ENCODE peak calls at places on chromosomes 5 and 9, in four cellular contexts. One of them, this sample, is unnamed.

GRCh38 chr5:97142521-97143254 is at the start of gene LIX1:
- DNase-seq in mesothelial cell of epicardium: peak
- DNase-seq in GM12878: no peak
- DNase-seq in PC-9: no peak
- DNase-seq in this sample: no peak

GRCh38 chr9:76542360-76542759 is 83.4 kb downstream of the GCNT1 start:
- DNase-seq in mesothelial cell of epicardium: no peak
- DNase-seq in GM12878: no peak
- DNase-seq in PC-9: no peak
- DNase-seq in this sample: no peak

GRCh38 chr5:67015577-67016290 is 180.9 kb downstream of the CD180 start:
- DNase-seq in mesothelial cell of epicardium: no peak
- DNase-seq in GM12878: no peak
- DNase-seq in PC-9: peak
- DNase-seq in this sample: no peak

GRCh38 chr5:180119031-180119885 is 47.7 kb upstream of the RNF130 start:
- DNase-seq in mesothelial cell of epicardium: no peak
- DNase-seq in GM12878: no peak
- DNase-seq in PC-9: peak
- DNase-seq in this sample: no peak

GRCh38 chr5:32419791-32420190 is 24.7 kb downstream of the ZFR start:
- DNase-seq in mesothelial cell of epicardium: no peak
- DNase-seq in GM12878: no peak
- DNase-seq in PC-9: no peak
- DNase-seq in this sample: no peak

GRCh38 chr5:178627259-178627598 is 379 bp upstream of the CLK4 start:
- DNase-seq in mesothelial cell of epicardium: no peak
- DNase-seq in GM12878: no peak
- DNase-seq in PC-9: no peak
- DNase-seq in this sample: no peak

GRCh38 chr9:21317956-21318923 is 13.1 kb upstream of the IFNA5 start:
- DNase-seq in mesothelial cell of epicardium: no peak
- DNase-seq in GM12878: no peak
- DNase-seq in PC-9: no peak
- DNase-seq in this sample: no peak

GRCh38 chr9:10957878-10958277 is 345.1 kb upstream of the PTPRD start:
- DNase-seq in mesothelial cell of epicardium: no peak
- DNase-seq in GM12878: no peak
- DNase-seq in PC-9: no peak
- DNase-seq in this sample: no peak

GRCh38 chr5:65620021-65620420 is 4.1 kb downstream of the TRIM23 start:
- DNase-seq in mesothelial cell of epicardium: no peak
- DNase-seq in GM12878: no peak
- DNase-seq in PC-9: peak
- DNase-seq in this sample: no peak

GRCh38 chr5:126100767-126101166 is 322.4 kb upstream of the GRAMD2B start:
- DNase-seq in mesothelial cell of epicardium: no peak
- DNase-seq in GM12878: no peak
- DNase-seq in PC-9: no peak
- DNase-seq in this sample: no peak

GRCh38 chr5:94045839-94046782 is 304.7 kb upstream of the POU5F2 start:
- DNase-seq in mesothelial cell of epicardium: no peak
- DNase-seq in GM12878: no peak
- DNase-seq in PC-9: no peak
- DNase-seq in this sample: no peak

GRCh38 chr5:149459891-149460290 is 80.8 kb upstream of the IL17B start:
- DNase-seq in mesothelial cell of epicardium: no peak
- DNase-seq in GM12878: no peak
- DNase-seq in PC-9: no peak
- DNase-seq in this sample: no peak

GRCh38 chr5:6861667-6862066 is 148.4 kb downstream of the TENT4A start:
- DNase-seq in mesothelial cell of epicardium: no peak
- DNase-seq in GM12878: no peak
- DNase-seq in PC-9: no peak
- DNase-seq in this sample: no peak

GRCh38 chr9:93121316-93122241 is 12.5 kb downstream of the NINJ1 start:
- DNase-seq in mesothelial cell of epicardium: no peak
- DNase-seq in GM12878: no peak
- DNase-seq in PC-9: no peak
- DNase-seq in this sample: peak

GRCh38 chr5:87541033-87541432 is 128.3 kb upstream of the CCNH start:
- DNase-seq in mesothelial cell of epicardium: peak
- DNase-seq in GM12878: no peak
- DNase-seq in PC-9: no peak
- DNase-seq in this sample: peak

GRCh38 chr5:61697811-61698587 is 365.9 kb downstream of the ZSWIM6 start:
- DNase-seq in mesothelial cell of epicardium: no peak
- DNase-seq in GM12878: no peak
- DNase-seq in PC-9: no peak
- DNase-seq in this sample: no peak

GRCh38 chr9:79346350-79347020 is 225.3 kb upstream of the TLE4 start:
- DNase-seq in mesothelial cell of epicardium: no peak
- DNase-seq in GM12878: no peak
- DNase-seq in PC-9: no peak
- DNase-seq in this sample: no peak

GRCh38 chr9:94639996-94640376 is 668 bp upstream of the FBP1 start:
- DNase-seq in mesothelial cell of epicardium: no peak
- DNase-seq in GM12878: no peak
- DNase-seq in PC-9: peak
- DNase-seq in this sample: no peak

GRCh38 chr9:72539824-72540347 is 18.5 kb downstream of the TMC1 start:
- DNase-seq in mesothelial cell of epicardium: no peak
- DNase-seq in GM12878: no peak
- DNase-seq in PC-9: no peak
- DNase-seq in this sample: no peak

GRCh38 chr9:93125331-93125894 is 8.6 kb downstream of the NINJ1 start:
- DNase-seq in mesothelial cell of epicardium: no peak
- DNase-seq in GM12878: no peak
- DNase-seq in PC-9: no peak
- DNase-seq in this sample: peak

GRCh38 chr5:178469975-178470692 is 120.1 kb downstream of the COL23A1 start:
- DNase-seq in mesothelial cell of epicardium: no peak
- DNase-seq in GM12878: no peak
- DNase-seq in PC-9: no peak
- DNase-seq in this sample: no peak

GRCh38 chr9:138122676-138123075 is 245.1 kb downstream of the CACNA1B start:
- DNase-seq in mesothelial cell of epicardium: no peak
- DNase-seq in GM12878: no peak
- DNase-seq in PC-9: no peak
- DNase-seq in this sample: no peak

GRCh38 chr5:115333164-115333563 is 36.7 kb upstream of the CCDC112 start:
- DNase-seq in mesothelial cell of epicardium: no peak
- DNase-seq in GM12878: peak
- DNase-seq in PC-9: no peak
- DNase-seq in this sample: no peak

GRCh38 chr9:128792134-128792533 is 5.1 kb downstream of the TBC1D13 start:
- DNase-seq in mesothelial cell of epicardium: no peak
- DNase-seq in GM12878: no peak
- DNase-seq in PC-9: no peak
- DNase-seq in this sample: no peak

GRCh38 chr5:105953616-105954015 is 1717.1 kb downstream of the EFNA5 start:
- DNase-seq in mesothelial cell of epicardium: no peak
- DNase-seq in GM12878: no peak
- DNase-seq in PC-9: no peak
- DNase-seq in this sample: no peak

DNA sequence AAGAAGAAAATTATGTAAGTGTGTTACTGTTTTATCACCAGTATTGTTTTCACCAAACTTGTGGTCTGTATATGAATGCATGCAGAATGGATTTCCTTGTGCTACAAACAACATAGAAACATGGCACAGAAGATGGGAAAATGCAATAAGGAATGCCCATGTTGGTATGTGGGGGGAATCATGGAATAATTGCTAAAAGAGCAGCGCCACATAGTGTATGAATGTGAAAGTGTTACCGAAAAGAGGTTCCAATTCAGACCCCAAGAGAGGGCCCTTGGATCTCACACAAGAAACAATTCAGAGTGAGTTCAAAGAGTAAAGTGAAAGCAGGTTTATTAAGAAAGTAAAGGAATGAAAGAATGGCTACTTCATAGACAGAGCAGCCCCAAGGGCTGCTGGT is 26.4 kb upstream of the TYRP1 start:
- DNase-seq in mesothelial cell of epicardium: no peak
- DNase-seq in GM12878: no peak
- DNase-seq in PC-9: no peak
- DNase-seq in this sample: no peak
- TF ChIP-seq CTCF in mesothelial cell of epicardium: no peak
- TF ChIP-seq CTCF in GM12878: no peak
- TF ChIP-seq CTCF in PC-9: peak
- TF ChIP-seq CTCF in this sample: no peak

DNA sequence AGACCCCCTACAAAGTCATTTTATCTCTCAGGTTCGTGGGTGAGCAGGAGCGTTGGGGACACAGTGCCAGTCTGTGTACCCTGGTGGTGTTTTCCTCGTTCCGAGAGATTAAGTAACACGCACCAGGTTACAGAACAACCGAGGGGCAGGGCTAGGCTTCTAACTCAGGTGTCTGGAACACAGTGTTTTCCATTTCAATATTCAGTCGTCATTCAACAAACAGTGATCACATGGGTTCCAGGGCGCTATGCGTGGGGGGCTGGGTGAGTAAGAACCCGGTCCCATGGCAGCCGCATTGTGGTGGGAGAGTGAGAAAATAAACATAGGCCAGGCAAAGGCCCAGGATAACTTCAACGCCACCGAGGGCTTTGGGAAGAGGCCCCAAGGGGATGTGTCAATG is 55.9 kb upstream of the RNU6ATAC start:
- DNase-seq in mesothelial cell of epicardium: no peak
- DNase-seq in GM12878: no peak
- DNase-seq in PC-9: no peak
- DNase-seq in this sample: no peak
- TF ChIP-seq CTCF in mesothelial cell of epicardium: no peak
- TF ChIP-seq CTCF in GM12878: no peak
- TF ChIP-seq CTCF in PC-9: no peak
- TF ChIP-seq CTCF in this sample: no peak

GRCh38 chr5:155381654-155382053 is 368.1 kb downstream of the KIF4B start:
- DNase-seq in mesothelial cell of epicardium: no peak
- DNase-seq in GM12878: no peak
- DNase-seq in PC-9: no peak
- DNase-seq in this sample: no peak

DNA sequence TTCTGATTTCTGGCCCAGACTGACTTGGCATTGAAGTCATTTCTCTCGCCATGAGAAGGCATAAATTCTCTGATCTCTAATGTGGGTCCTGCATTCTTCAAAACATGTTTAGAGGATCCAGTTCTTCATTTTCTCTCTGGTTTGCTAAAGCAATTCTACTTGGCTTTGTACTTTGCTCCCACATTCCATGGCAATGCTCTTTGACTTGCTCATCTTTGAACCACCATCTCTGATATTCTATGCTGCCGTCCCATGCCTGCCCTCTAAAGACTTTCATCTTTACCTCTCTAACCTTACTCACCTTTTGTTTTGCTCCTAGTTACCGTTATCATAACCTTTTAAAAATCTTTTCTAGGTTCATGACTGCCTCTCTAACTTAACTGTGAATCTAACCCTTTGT is 366.9 kb downstream of the KIF4B start:
- DNase-seq in mesothelial cell of epicardium: no peak
- DNase-seq in GM12878: no peak
- DNase-seq in PC-9: no peak
- DNase-seq in this sample: no peak
- TF ChIP-seq CTCF in mesothelial cell of epicardium: no peak
- TF ChIP-seq CTCF in GM12878: no peak
- TF ChIP-seq CTCF in PC-9: no peak
- TF ChIP-seq CTCF in this sample: no peak

GRCh38 chr5:145101246-145101645 is 733.9 kb downstream of the PRELID2 start:
- DNase-seq in mesothelial cell of epicardium: no peak
- DNase-seq in GM12878: no peak
- DNase-seq in PC-9: no peak
- DNase-seq in this sample: no peak
- TF ChIP-seq CTCF in mesothelial cell of epicardium: no peak
- TF ChIP-seq CTCF in GM12878: peak
- TF ChIP-seq CTCF in PC-9: peak
- TF ChIP-seq CTCF in this sample: no peak

GRCh38 chr9:106111039-106111740 is 416.8 kb downstream of the TMEM38B start:
- DNase-seq in mesothelial cell of epicardium: no peak
- DNase-seq in GM12878: no peak
- DNase-seq in PC-9: no peak
- DNase-seq in this sample: no peak
- TF ChIP-seq CTCF in mesothelial cell of epicardium: no peak
- TF ChIP-seq CTCF in GM12878: no peak
- TF ChIP-seq CTCF in PC-9: no peak
- TF ChIP-seq CTCF in this sample: no peak

GRCh38 chr9:1709347-1709746 is 305.8 kb upstream of the SMARCA2 start:
- DNase-seq in mesothelial cell of epicardium: no peak
- DNase-seq in GM12878: no peak
- DNase-seq in PC-9: no peak
- DNase-seq in this sample: no peak
- TF ChIP-seq CTCF in mesothelial cell of epicardium: peak
- TF ChIP-seq CTCF in GM12878: peak
- TF ChIP-seq CTCF in PC-9: peak
- TF ChIP-seq CTCF in this sample: no peak